ENCODE peak calls at places on chromosome 14, in five cellular contexts. J is neuronal stem cell, E is mesendoderm, W is mesenchymal stem cell, Z is IMR-90. T is an unnamed sample.
A peak's percentile ranks its signal among the peaks of the same experiment; 100 is the strongest.

GRCh38 chr14:89340200-89340667 is 76.8 kb downstream of the FOXN3 start:
- DNase-seq in Z (peak; percentile 75), W (peak; percentile 88), E (no peak), J (no peak), T (no peak)

GRCh38 chr14:90109858-90110257 is 48.1 kb downstream of the KCNK13 start:
- DNase-seq in E (peak; percentile 75), J (no peak), Z (no peak), W (no peak), T (peak; percentile 64)

GRCh38 chr14:68728342-68729106 is 64.3 kb downstream of the ZFP36L1 start:
- DNase-seq in E (no peak), W (no peak), Z (no peak), J (no peak), T (no peak)

GRCh38 chr14:61151276-61151675 is 129.9 kb downstream of the TMEM30B start:
- DNase-seq in W (no peak), E (no peak), J (no peak), Z (peak; percentile 24), T (no peak)

GRCh38 chr14:24133730-24134129 is 2.3 kb upstream of the PSME1 start:
- DNase-seq in Z (no peak), W (no peak), J (no peak), E (no peak), T (no peak)

GRCh38 chr14:50061664-50062437 is 54.5 kb downstream of the VCPKMT start:
- DNase-seq in E (peak; percentile 75), Z (peak; percentile 56), J (no peak), W (peak; percentile 78), T (no peak)

GRCh38 chr14:57889245-57889644 is 23.4 kb upstream of the SLC35F4 start:
- DNase-seq in J (no peak), E (no peak), W (no peak), Z (no peak), T (no peak)

GRCh38 chr14:99542566-99542965 is 61.4 kb downstream of the CCNK start:
- DNase-seq in J (no peak), W (no peak), Z (no peak), E (no peak), T (no peak)

GRCh38 chr14:77409131-77409533 is 14.2 kb downstream of the NOXRED1 start:
- DNase-seq in E (peak; percentile 71), Z (no peak), J (no peak), W (peak; percentile 11), T (no peak)

DNA sequence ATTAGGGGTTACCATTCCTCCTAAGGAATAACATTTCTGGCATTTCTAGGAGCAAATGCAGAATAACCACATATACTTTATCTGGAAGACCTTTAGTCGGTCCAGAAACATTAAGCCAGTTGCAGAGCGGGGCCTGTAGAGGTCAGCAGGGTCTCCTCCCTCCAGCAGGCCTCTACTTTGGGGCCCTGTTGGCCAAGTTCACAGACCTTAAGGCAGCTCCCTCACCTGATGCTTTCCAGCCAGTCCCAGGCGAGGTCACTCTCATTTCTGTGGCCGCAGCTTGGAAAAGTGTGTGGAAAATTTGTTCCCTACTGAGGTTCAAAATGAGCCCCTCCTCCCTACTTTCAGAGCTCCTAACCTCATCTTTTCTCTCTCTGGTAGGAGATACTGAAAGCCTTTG is 74.1 kb downstream of the ESR2 start:
- DNase-seq in W (no peak), E (peak; percentile 18), Z (no peak), J (no peak), T (no peak)
- H3K27ac ChIP-seq in W (no peak overlapping the region), E (no peak overlapping the region), Z (no peak overlapping the region), J (no peak overlapping the region), T (no peak overlapping the region)

GRCh38 chr14:55339770-55340169 is 68.5 kb downstream of the FBXO34 start:
- DNase-seq in W (no peak), Z (peak; percentile 25), E (no peak), J (no peak), T (no peak)
- H2BK5ac ChIP-seq in W (no peak overlapping the region), Z (no peak overlapping the region), E (no peak overlapping the region), J (no peak overlapping the region), T (no peak overlapping the region)

GRCh38 chr14:71021347-71022014 is 114.2 kb downstream of the PCNX1 start:
- DNase-seq in J (no peak), Z (peak; percentile 83), E (peak; percentile 10), W (peak; percentile 69), T (no peak)
- H3K36me3 ChIP-seq in J (peaks cover 3% of the 10 kb centered on the region), Z (peaks cover 9% of the 10 kb centered on the region), E (no peaks in the 10 kb centered on the region), W (peaks cover 6% of the 10 kb centered on the region), T (peaks cover 7% of the 10 kb centered on the region)

GRCh38 chr14:91866061-91866460 is 1.3 kb downstream of the TC2N start:
- DNase-seq in E (no peak), W (peak; percentile 19), J (no peak), Z (no peak), T (no peak)

GRCh38 chr14:91866511-91867295 is 633 bp downstream of the TC2N start:
- DNase-seq in E (no peak), Z (no peak), J (no peak), W (no peak), T (no peak)

GRCh38 chr14:91870001-91870400 is 2.7 kb upstream of the TC2N start:
- DNase-seq in Z (no peak), W (no peak), E (peak; percentile 73), J (no peak), T (no peak)

GRCh38 chr14:91869556-91869955 is 2.2 kb upstream of the TC2N start:
- DNase-seq in W (peak; percentile 19), J (no peak), E (peak; percentile 40), Z (peak; percentile 47), T (no peak)

DNA sequence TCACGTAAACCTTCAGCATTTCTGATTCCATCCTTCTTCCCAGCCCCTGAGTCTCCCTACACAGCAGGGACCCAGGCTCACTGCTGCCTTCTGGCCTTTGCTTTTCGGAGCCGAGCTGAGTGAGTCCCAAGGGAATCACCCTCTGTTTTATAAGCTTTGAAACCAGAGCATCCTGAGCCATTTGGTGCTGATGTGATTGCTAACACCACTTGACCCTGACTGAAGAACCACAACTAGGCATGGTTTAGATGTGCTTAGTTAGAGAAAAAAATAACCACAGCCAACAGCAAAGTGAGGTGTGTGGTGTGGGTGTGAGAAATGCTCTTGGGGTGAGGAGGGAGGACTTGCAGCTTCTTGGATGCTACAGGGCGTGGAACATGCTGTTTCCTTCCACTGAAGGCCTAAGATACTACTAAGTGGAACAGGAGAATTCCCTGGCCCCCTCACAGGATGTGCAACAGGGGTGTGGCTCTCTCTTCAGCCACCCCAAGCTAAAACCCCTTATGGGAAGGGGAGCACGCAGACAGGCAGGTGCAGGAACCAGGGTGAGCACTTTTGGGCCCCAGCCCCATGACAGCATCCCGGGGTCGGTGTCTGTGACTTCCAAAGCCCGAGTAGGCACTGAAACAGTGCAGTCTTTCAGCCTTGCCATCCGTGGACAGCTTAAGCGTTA is at the start of gene TC2N:
- DNase-seq in W (no peak), J (no peak), E (no peak), Z (no peak), T (no peak)
- H3K27ac ChIP-seq in W (no peak within 1 kb of the TSS), J (no peak within 1 kb of the TSS), E (no peak within 1 kb of the TSS), Z (no peak within 1 kb of the TSS), T (no peak within 1 kb of the TSS)

DNA sequence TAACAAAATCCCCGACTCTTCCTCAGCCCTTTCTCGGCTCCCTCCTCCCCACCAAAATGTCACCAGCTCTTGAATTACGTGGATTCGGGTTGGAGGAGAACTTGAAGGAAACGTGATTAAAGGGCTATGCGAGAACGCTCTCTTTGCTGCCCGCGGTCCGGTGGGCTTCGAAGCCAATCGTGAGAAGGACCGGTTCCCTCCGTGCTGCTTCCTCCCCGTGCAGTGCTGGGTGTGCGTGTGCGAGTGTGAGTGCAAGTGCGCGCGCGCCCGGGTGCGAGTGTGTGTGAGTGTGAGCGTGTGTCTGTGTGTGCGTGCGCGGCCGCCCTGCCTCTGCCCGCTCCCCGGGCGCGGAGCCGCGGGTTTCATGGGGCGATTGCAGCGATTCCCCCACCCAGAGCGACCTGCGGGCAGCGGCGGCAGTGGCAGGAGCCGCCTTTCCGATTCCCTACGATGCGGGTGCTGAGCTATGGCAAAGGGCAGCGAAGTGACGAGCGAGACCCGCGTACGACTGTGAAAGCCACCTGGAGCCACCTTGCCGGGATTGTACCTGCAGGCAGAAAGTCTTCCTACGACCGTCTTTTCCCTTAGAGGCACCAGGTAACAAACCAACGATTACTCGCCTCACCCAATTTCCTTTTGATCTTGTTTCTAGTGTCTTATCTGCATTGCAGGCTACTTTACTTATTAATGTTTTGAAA is 1.4 kb downstream of the LRFN5 start:
- DNase-seq in Z (no peak), J (no peak), E (peak; percentile 81), W (peak; percentile 43), T (peak; percentile 56)
- H2BK5ac ChIP-seq in Z (no peak overlapping the region), J (no peak overlapping the region), E (peak overlapping the region; percentile 36), W (no peak overlapping the region), T (no peak overlapping the region)